ENCODE peak calls at places on chromosomes 4 and X, in six cellular contexts. T is fibroblast of lung, U is K562, X is heart left ventricle, N is psoas muscle, E is A549. J is an unnamed sample. For H3K4me1, the result is how much of the 10 kb centered on the place peaks cover.

GRCh38 chr4:85084371-85085170 is 118.1 kb upstream of the WDFY3 start:
- DNase-seq in T (peak), U (peak), X (peak), N (no peak), E (peak), J (peak)

GRCh38 chr4:81919238-81919637 is 447.5 kb upstream of the RASGEF1B start:
- DNase-seq in T (no peak), U (peak), X (no peak), N (no peak), E (peak), J (no peak)

GRCh38 chr4:153502584-153502983 is 36.4 kb downstream of the TMEM131L start:
- DNase-seq in T (peak), U (no peak), X (no peak), N (no peak), E (no peak), J (no peak)

GRCh38 chr4:67570537-67570936 is 12.0 kb downstream of the STAP1 start:
- DNase-seq in T (no peak), U (no peak), X (no peak), N (no peak), E (no peak), J (no peak)

GRCh38 chr4:133637161-133637560 is 488.1 kb downstream of the PCDH10 start:
- DNase-seq in T (no peak), U (no peak), X (no peak), N (no peak), E (no peak), J (no peak)

GRCh38 chr4:187227907-187228699 is 504.4 kb upstream of the FAT1 start:
- DNase-seq in T (no peak), U (no peak), X (no peak), N (no peak), E (no peak), J (no peak)

GRCh38 chr4:182567119-182567518 is 323.9 kb downstream of the TENM3 start:
- DNase-seq in T (no peak), U (no peak), X (no peak), N (no peak), E (no peak), J (no peak)

GRCh38 chr4:183860726-183861125 is 44.4 kb upstream of the STOX2 start:
- DNase-seq in T (no peak), U (no peak), X (no peak), N (no peak), E (no peak), J (no peak)

GRCh38 chr4:8402640-8403039 is 37.9 kb downstream of the ACOX3 start:
- DNase-seq in T (no peak), U (no peak), X (peak), N (peak), E (no peak), J (peak)

GRCh38 chrX:121642415-121642814 is 595.0 kb downstream of the GLUD2 start:
- DNase-seq in T (peak), U (no peak), X (no peak), N (no peak), E (no peak), J (no peak)

GRCh38 chr4:174427562-174428140 is 94.6 kb downstream of the HPGD start:
- DNase-seq in T (no peak), U (no peak), X (no peak), N (no peak), E (no peak), J (no peak)

GRCh38 chrX:32530802-32531403 is 680.4 kb downstream of the DMD start:
- DNase-seq in T (peak), U (peak), X (no peak), N (no peak), E (peak), J (no peak)

GRCh38 chrX:150897371-150898319 is 823 bp downstream of the CD99L2 start:
- DNase-seq in T (peak), U (peak), X (no peak), N (peak), E (peak), J (peak)

GRCh38 chrX:116240446-116240845 is 69.9 kb downstream of the AGTR2 start:
- DNase-seq in T (peak), U (no peak), X (no peak), N (no peak), E (peak), J (no peak)

GRCh38 chr4:3304831-3305609 is 12.2 kb downstream of the RGS12 start:
- DNase-seq in T (peak), U (no peak), X (peak), N (no peak), E (no peak), J (peak)
- H3K27ac ChIP-seq in T (peak), U (no peak), X (no peak), N (no peak), E (peak), J (no peak)

GRCh38 chrX:15749642-15750610 is 11.9 kb downstream of the CA5B start:
- DNase-seq in T (peak), U (no peak), X (peak), N (no peak), E (no peak), J (peak)
- H3K4me1 ChIP-seq in T (under half), U (under half), X (under half), N (under half), E (under half), J (under half)

GRCh38 chrX:48520976-48521352 is 644 bp upstream of the EBP start:
- DNase-seq in T (no peak), U (peak), X (no peak), N (no peak), E (no peak), J (no peak)
- H3K27ac ChIP-seq in T (no peak), U (peak), X (peak), N (no peak), E (peak), J (peak)

GRCh38 chr4:2797188-2797544 is 4.3 kb downstream of the SH3BP2 start:
- DNase-seq in T (no peak), U (no peak), X (no peak), N (no peak), E (no peak), J (peak)
- H3K4me1 ChIP-seq in T (under half), U (half or more), X (half or more), N (under half), E (half or more), J (half or more)

GRCh38 chr4:70336043-70336442 is 1.3 kb downstream of the CABS1 start:
- DNase-seq in T (no peak), U (no peak), X (no peak), N (no peak), E (no peak), J (no peak)
- H3K27ac ChIP-seq in T (no peak), U (no peak), X (no peak), N (no peak), E (no peak), J (no peak)

DNA sequence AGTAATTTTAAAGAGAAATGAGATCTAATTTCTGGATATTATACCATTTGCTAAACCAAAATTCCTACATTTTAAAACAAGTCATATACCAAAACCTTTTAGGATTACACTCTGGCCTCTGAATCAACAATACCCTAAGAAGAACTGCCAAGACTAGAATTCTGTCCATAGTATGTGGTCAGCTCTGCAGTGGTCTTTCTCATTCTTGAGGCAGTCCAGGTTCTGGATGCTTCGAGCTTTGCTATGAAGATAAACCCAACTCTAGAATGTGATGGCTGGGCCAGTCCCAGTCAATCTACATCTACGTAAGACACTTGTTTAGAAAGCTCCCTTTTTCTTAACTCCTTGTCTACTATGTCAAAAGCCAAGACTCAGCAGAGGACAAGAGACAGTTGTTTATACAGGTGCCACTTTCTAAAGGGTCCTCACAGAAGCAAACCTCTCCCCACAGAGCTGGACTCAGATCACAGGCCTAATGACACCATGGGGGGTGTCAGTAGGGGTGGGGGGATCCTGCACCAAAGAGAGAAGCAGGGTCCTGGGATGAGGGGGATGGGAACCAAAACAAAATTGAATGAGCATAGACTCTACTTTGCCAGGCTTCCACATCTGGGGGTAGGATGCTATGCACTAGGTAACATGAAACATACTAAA is 63.2 kb downstream of the SH3RF1 start:
- DNase-seq in T (peak), U (no peak), X (no peak), N (no peak), E (no peak), J (no peak)
- H3K4me1 ChIP-seq in T (under half), U (under half), X (under half), N (under half), E (half or more), J (half or more)

DNA sequence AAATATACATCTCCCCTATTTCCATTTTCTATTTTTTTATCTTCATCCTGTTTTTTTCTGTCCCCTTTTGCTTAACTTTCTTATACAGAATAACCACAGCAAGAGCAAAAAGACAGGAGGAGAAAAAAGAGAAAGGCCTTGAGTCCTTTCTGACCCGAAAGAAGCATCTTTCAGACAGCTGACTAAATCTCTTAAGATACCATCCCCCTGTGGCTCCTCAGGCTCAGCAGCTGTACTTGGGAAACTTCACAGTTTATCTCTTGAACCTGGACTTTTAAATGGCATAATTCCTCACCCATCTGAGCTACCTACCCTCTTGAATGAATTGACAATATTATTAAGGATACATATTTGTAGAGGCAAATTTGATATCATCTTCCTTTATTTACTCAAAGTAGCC is 100.2 kb downstream of the FIP1L1 start:
- DNase-seq in T (peak), U (no peak), X (no peak), N (no peak), E (no peak), J (no peak)
- H3K27ac ChIP-seq in T (peak), U (no peak), X (no peak), N (no peak), E (no peak), J (no peak)

GRCh38 chrX:19799319-19800182 is 87.8 kb downstream of the SH3KBP1 start:
- DNase-seq in T (peak), U (no peak), X (no peak), N (no peak), E (no peak), J (no peak)
- H3K4me1 ChIP-seq in T (under half), U (under half), X (under half), N (under half), E (under half), J (under half)